ENCODE peak calls at places on chromosomes 16 and 17, in ten cellular contexts. T, X, V, F, B, S, O, L, R and P are unnamed samples.

GRCh38 chr16:49700222-49700927 is 155.5 kb downstream of the ZNF423 start:
- DNase-seq in T (no peak), X (no peak), V (peak; percentile 9), F (peak; percentile 36), B (no peak), S (no peak), O (no peak), L (no peak), R (no peak), P (peak; percentile 64)

GRCh38 chr17:4483012-4483840 is 15.5 kb upstream of the SPNS2 start:
- DNase-seq in T (no peak), X (no peak), V (no peak), F (no peak), B (no peak), S (no peak), O (peak; percentile 1), L (no peak), R (peak; percentile 89), P (peak; percentile 7)

GRCh38 chr17:77245162-77245926 is 104.6 kb downstream of the SEC14L1 start:
- DNase-seq in T (no peak), X (no peak), V (no peak), F (no peak), B (no peak), S (no peak), O (no peak), L (no peak), R (no peak), P (no peak)

GRCh38 chr17:27268394-27269085 is 25.4 kb upstream of the WSB1 start:
- DNase-seq in T (no peak), X (no peak), V (no peak), F (no peak), B (no peak), S (no peak), O (peak; percentile 41), L (no peak), R (no peak), P (no peak)

GRCh38 chr16:78122774-78123315 is 23.4 kb downstream of the WWOX start:
- DNase-seq in T (peak; percentile 37), X (peak; percentile 11), V (peak; percentile 88), F (no peak), B (no peak), S (peak; percentile 27), O (peak; percentile 21), L (no peak), R (peak; percentile 61), P (peak; percentile 32)

GRCh38 chr16:745739-746138 is 4.9 kb upstream of the CIAO3 start:
- DNase-seq in T (peak; percentile 95), X (no peak), V (no peak), F (no peak), B (no peak), S (no peak), O (no peak), L (no peak), R (no peak), P (peak; percentile 86)

GRCh38 chr17:58384900-58385299 is 32.4 kb downstream of the RNF43 start:
- DNase-seq in T (no peak), X (no peak), V (no peak), F (no peak), B (no peak), S (no peak), O (no peak), L (no peak), R (no peak), P (no peak)

GRCh38 chr17:29778936-29779811 is 150.9 kb downstream of the SSH2 start:
- DNase-seq in T (peak; percentile 66), X (peak; percentile 76), V (peak; percentile 85), F (peak; percentile 82), B (peak; percentile 77), S (peak; percentile 18), O (no peak), L (peak; percentile 63), R (peak; percentile 72), P (peak; percentile 56)

GRCh38 chr17:44760474-44761308 is 1.9 kb downstream of the ADAM11 start:
- DNase-seq in T (no peak), X (no peak), V (no peak), F (no peak), B (no peak), S (no peak), O (no peak), L (no peak), R (no peak), P (no peak)

GRCh38 chr17:16140854-16141253 is 74.5 kb downstream of the NCOR1 start:
- DNase-seq in T (no peak), X (no peak), V (no peak), F (no peak), B (no peak), S (no peak), O (no peak), L (no peak), R (no peak), P (no peak)

GRCh38 chr16:53502331-53503269 is at the start of gene AKTIP:
- DNase-seq in T (peak; percentile 62), X (peak; percentile 28), V (peak; percentile 58), F (peak; percentile 37), B (no peak), S (peak; percentile 29), O (peak; percentile 68), L (peak; percentile 58), R (peak; percentile 22), P (peak; percentile 44)

GRCh38 chr16:86344586-86344871 is 165.8 kb upstream of the FOXF1 start:
- DNase-seq in T (no peak), X (no peak), V (no peak), F (no peak), B (no peak), S (no peak), O (no peak), L (no peak), R (no peak), P (no peak)